ENCODE peak calls at places on chromosomes 1 and 21, in five cellular contexts. U is K562, S is HepG2, I is GM12878, N is SK-N-SH. R is an unnamed sample.

GRCh38 chr1:97743129-97743528 is 177.7 kb downstream of the DPYD start:
- DNase-seq in I (no peak), S (no peak), U (no peak), N (no peak), R (no peak)

GRCh38 chr1:154866995-154867795 is 2.9 kb downstream of the KCNN3 start:
- DNase-seq in I (no peak), S (no peak), N (peak), U (no peak), R (no peak)

GRCh38 chr21:44549525-44550211 is 1.6 kb downstream of the KRTAP10-2 start:
- DNase-seq in I (no peak), S (no peak), N (no peak), U (no peak), R (no peak)

GRCh38 chr1:30305061-30305460 is 418.3 kb downstream of the MATN1 start:
- DNase-seq in S (no peak), I (no peak), U (no peak), N (no peak), R (no peak)

GRCh38 chr1:244011796-244012195 is 39.3 kb upstream of the ZBTB18 start:
- DNase-seq in S (no peak), U (no peak), I (no peak), N (no peak), R (no peak)

GRCh38 chr1:155691992-155692528 is 3.2 kb downstream of the DAP3 start:
- DNase-seq in U (peak), I (no peak), N (no peak), S (no peak), R (no peak)

GRCh38 chr21:22200378-22201092 is 1202.3 kb downstream of the NCAM2 start:
- DNase-seq in U (peak), I (no peak), S (no peak), N (no peak), R (no peak)

GRCh38 chr1:56189946-56190920 is 389.1 kb downstream of the PLPP3 start:
- DNase-seq in N (no peak), U (no peak), S (peak), I (no peak), R (peak)

GRCh38 chr21:34092241-34092921 is 19.0 kb downstream of the MRPS6 start:
- DNase-seq in N (no peak), I (no peak), S (no peak), U (no peak), R (no peak)

GRCh38 chr1:156639601-156640101 is 2.3 kb upstream of the BCAN start:
- DNase-seq in I (no peak), U (no peak), N (peak), S (no peak), R (no peak)

GRCh38 chr1:95744731-95745130 is 510.7 kb downstream of the RWDD3 start:
- DNase-seq in U (no peak), I (no peak), N (no peak), S (no peak), R (no peak)

GRCh38 chr1:95742591-95743089 is 508.6 kb downstream of the RWDD3 start:
- DNase-seq in S (no peak), U (no peak), I (no peak), N (no peak), R (no peak)
- TF ChIP-seq FOXM1 in S (no peak), U (no peak), I (no peak), N (no peak), R (no peak)

DNA sequence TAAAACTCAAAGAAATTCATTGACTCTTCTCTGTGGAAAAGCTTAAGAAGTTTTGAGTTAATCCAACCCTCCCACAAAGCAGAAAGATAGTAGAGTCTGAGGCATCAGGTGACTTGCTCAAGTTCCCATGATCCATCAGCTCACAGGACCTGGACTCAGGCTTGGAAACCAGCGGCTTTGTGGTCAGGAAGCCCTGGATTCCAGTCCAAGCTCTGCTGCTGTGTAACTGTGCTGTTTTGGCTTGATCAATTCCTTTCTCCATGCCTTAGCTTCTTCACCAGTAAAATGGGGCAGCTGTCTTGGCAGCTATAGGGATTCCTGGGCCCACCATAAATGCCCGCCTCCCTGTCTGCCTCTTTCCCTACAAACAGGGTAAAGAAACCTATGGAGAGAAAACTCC is 180.2 kb downstream of the HIVEP3 start:
- DNase-seq in N (no peak), U (no peak), I (no peak), S (no peak), R (no peak)
- TF ChIP-seq FOXM1 in N (no peak), U (no peak), I (no peak), S (no peak), R (no peak)

DNA sequence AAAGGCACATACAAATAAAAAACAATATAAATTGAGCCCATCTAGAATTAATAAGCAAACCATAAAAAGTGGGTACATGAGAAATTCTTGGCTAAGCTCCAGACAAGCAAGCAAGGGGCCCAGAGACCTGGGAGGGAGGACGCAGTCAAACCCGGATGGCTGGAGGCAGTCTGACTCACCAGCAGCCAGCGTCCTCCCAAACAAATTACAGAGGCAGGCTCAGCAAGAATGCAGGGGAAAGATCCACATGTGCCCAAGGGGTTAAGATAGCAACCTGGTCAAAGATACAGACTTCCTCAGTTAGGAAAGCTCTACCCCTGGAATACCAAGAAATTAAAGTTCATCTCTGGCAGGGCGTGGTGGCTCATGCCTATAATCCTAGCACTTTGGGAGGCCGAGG is 7.4 kb upstream of the TIAM1 start:
- DNase-seq in N (no peak), S (no peak), U (no peak), I (no peak), R (peak)
- TF ChIP-seq FOXM1 in N (no peak), S (no peak), U (no peak), I (no peak), R (no peak)

GRCh38 chr1:27591622-27592021 is 12.3 kb downstream of the AHDC1 start:
- DNase-seq in I (no peak), S (no peak), N (no peak), U (no peak), R (no peak)

GRCh38 chr1:27588256-27589232 is 15.4 kb downstream of the AHDC1 start:
- DNase-seq in N (peak), U (no peak), S (no peak), I (no peak), R (no peak)

GRCh38 chr1:27590917-27591508 is 12.9 kb downstream of the AHDC1 start:
- DNase-seq in S (no peak), U (no peak), I (no peak), N (no peak), R (no peak)

GRCh38 chr1:27589441-27589840 is 14.5 kb downstream of the AHDC1 start:
- DNase-seq in S (no peak), U (no peak), I (no peak), N (peak), R (no peak)

GRCh38 chr1:27589841-27590426 is 14.0 kb downstream of the AHDC1 start:
- DNase-seq in I (no peak), S (no peak), U (no peak), N (peak), R (no peak)
- TF ChIP-seq FOXM1 in I (no peak), S (no peak), U (no peak), N (no peak), R (no peak)

DNA sequence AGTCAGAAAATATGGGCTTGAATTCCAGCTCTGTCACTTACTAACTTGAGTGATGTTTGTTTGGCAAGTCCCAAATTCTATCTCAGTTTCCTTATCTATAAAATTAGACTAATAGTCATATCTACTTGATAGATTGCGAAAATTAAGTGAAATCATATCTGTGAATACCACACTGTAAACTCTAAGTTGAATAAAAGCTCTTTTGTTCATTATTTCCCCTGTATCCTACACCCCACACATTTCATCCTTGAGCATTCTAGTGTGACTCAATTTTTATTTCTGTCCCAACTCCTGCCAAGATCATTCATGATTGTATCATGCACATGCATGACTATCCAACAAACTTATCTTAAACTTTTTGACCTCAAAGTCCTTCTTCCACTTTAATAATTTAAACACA is 57.5 kb upstream of the NUF2 start:
- DNase-seq in U (no peak), I (no peak), S (no peak), N (no peak), R (no peak)
- TF ChIP-seq FOXM1 in U (no peak), I (no peak), S (no peak), N (no peak), R (no peak)

GRCh38 chr1:19062258-19063029 is 106.0 kb upstream of the IFFO2 start:
- DNase-seq in I (no peak), S (no peak), U (peak), N (no peak), R (no peak)
- TF ChIP-seq FOXM1 in I (no peak), S (no peak), U (no peak), N (no peak), R (no peak)

GRCh38 chr1:234279021-234279420 is 94.2 kb upstream of the COA6 start:
- DNase-seq in I (no peak), U (no peak), N (no peak), S (no peak), R (no peak)

GRCh38 chr1:234281826-234282489 is 91.3 kb upstream of the COA6 start:
- DNase-seq in S (no peak), N (peak), U (no peak), I (no peak), R (no peak)

GRCh38 chr1:234277161-234277868 is 95.9 kb upstream of the COA6 start:
- DNase-seq in I (no peak), S (no peak), N (no peak), U (no peak), R (no peak)

GRCh38 chr1:234276389-234276788 is 96.9 kb upstream of the COA6 start:
- DNase-seq in I (no peak), S (no peak), U (no peak), N (peak), R (no peak)

GRCh38 chr1:234280500-234280899 is 92.8 kb upstream of the COA6 start:
- DNase-seq in U (no peak), I (no peak), S (no peak), N (no peak), R (no peak)
- TF ChIP-seq FOXM1 in U (no peak), I (no peak), S (no peak), N (no peak), R (no peak)

DNA sequence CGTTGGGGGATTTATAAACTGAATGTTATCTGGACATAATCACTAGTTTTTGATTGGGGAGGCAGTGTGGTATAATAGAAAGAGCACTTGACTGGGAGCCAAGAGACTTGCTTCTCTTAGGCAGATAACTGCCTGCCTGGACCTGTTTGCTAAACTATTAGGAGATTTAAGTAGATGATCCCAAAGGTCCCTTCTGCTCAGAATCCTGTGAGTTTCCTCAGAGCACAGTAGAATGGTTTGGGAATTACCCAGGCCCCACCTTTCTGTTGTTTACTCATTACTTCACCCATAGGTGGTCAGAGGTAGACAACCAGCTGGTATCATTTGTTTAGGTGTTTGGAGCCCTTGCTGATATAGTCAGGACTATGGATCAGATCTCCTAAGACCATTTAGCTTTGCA is 10.3 kb upstream of the PODN start:
- DNase-seq in U (no peak), I (no peak), N (no peak), S (no peak), R (no peak)
- TF ChIP-seq FOXM1 in U (no peak), I (no peak), N (no peak), S (no peak), R (no peak)